ENCODE peak calls at places on chromosomes 16 and 17, in nine cellular contexts. F, O, E, V, M, R, W, C and P are unnamed samples.

GRCh38 chr16:78705694-78706093 is 606.2 kb downstream of the WWOX start:
- DNase-seq in R (no peak), W (peak), O (peak), M (no peak), E (no peak), F (peak), V (peak), C (peak), P (no peak)

GRCh38 chr17:48909796-48910195 is 1.6 kb downstream of the UBE2Z start:
- DNase-seq in V (peak), E (no peak), F (no peak), R (no peak), C (no peak), W (no peak), M (no peak), O (no peak), P (no peak)

GRCh38 chr16:86403541-86404163 is 106.7 kb upstream of the FOXF1 start:
- DNase-seq in V (no peak), R (no peak), W (no peak), M (no peak), E (no peak), C (no peak), F (no peak), O (no peak), P (no peak)

GRCh38 chr16:47311738-47312505 is 148.9 kb downstream of the ITFG1 start:
- DNase-seq in R (no peak), C (no peak), M (no peak), V (peak), O (peak), F (peak), W (peak), E (no peak), P (no peak)

GRCh38 chr17:77916771-77917481 is 41.6 kb upstream of the TNRC6C start:
- DNase-seq in C (no peak), R (no peak), E (no peak), V (no peak), O (peak), W (peak), M (no peak), F (no peak), P (peak)

GRCh38 chr16:69478685-69479084 is 54.3 kb downstream of the CYB5B start:
- DNase-seq in E (no peak), W (no peak), V (no peak), R (no peak), C (no peak), O (no peak), F (no peak), M (no peak), P (no peak)

GRCh38 chr17:81160747-81161453 is 4.4 kb upstream of the PVALEF start:
- DNase-seq in R (no peak), C (no peak), W (no peak), V (no peak), O (no peak), F (no peak), E (peak), M (no peak), P (peak)

GRCh38 chr17:38658741-38659345 is 15.9 kb downstream of the EPOP start:
- DNase-seq in M (no peak), F (no peak), R (no peak), C (no peak), O (no peak), E (no peak), W (no peak), V (no peak), P (no peak)

GRCh38 chr17:80030730-80031410 is 4.8 kb downstream of the TBC1D16 start:
- DNase-seq in W (no peak), R (no peak), V (no peak), M (peak), E (peak), C (no peak), F (no peak), O (peak), P (peak)

GRCh38 chr17:10585529-10585928 is 36.1 kb upstream of the MYH2 start:
- DNase-seq in E (no peak), O (no peak), V (no peak), C (no peak), R (no peak), M (no peak), F (no peak), W (no peak), P (no peak)

GRCh38 chr17:489758-490329 is 137.2 kb upstream of the RPH3AL start:
- DNase-seq in F (peak), E (no peak), M (no peak), V (peak), C (no peak), R (peak), O (peak), W (peak), P (peak)

GRCh38 chr16:51151435-51151950 is 423 bp upstream of the SALL1 start:
- DNase-seq in R (no peak), V (peak), C (no peak), E (peak), O (no peak), W (no peak), F (peak), M (peak), P (peak)

GRCh38 chr17:28182559-28182958 is 136.4 kb upstream of the TMEM97 start:
- DNase-seq in W (no peak), C (no peak), V (no peak), F (no peak), O (no peak), R (no peak), E (no peak), M (no peak), P (no peak)

GRCh38 chr17:44318077-44318892 is 6.3 kb downstream of the SLC25A39 start:
- DNase-seq in V (no peak), R (no peak), E (no peak), O (no peak), M (no peak), W (no peak), F (no peak), C (no peak), P (no peak)

GRCh38 chr17:80316927-80317705 is 56.5 kb downstream of the RNF213 start:
- DNase-seq in R (no peak), E (no peak), W (no peak), V (no peak), O (no peak), F (no peak), M (no peak), C (no peak), P (no peak)

GRCh38 chr17:62760059-62760887 is 47.8 kb downstream of the MARCHF10 start:
- DNase-seq in M (no peak), V (peak), W (no peak), O (no peak), R (no peak), E (no peak), C (no peak), F (no peak), P (no peak)

GRCh38 chr17:7235693-7236665 is 1.7 kb upstream of the DVL2 start:
- DNase-seq in C (peak), O (no peak), M (no peak), R (no peak), V (peak), E (peak), F (no peak), W (no peak), P (no peak)

GRCh38 chr17:44400226-44400847 is 10.9 kb upstream of the ITGA2B start:
- DNase-seq in E (no peak), M (no peak), O (peak), R (no peak), F (peak), C (peak), W (peak), V (no peak), P (no peak)

GRCh38 chr17:29526322-29526721 is 40.5 kb downstream of the ABHD15 start:
- DNase-seq in F (peak), C (no peak), M (no peak), W (no peak), V (no peak), E (no peak), R (no peak), O (no peak), P (no peak)

GRCh38 chr17:44518032-44518431 is 14.8 kb upstream of the GPATCH8 start:
- DNase-seq in W (no peak), E (no peak), V (no peak), R (no peak), F (no peak), O (no peak), M (no peak), C (no peak), P (no peak)

GRCh38 chr17:42411321-42411820 is 11.7 kb downstream of the CAVIN1 start:
- DNase-seq in R (no peak), W (no peak), C (no peak), V (no peak), O (no peak), E (no peak), M (peak), F (no peak), P (no peak)
- H3K27ac ChIP-seq in R (no peak), W (no peak), C (no peak), V (no peak), O (no peak), E (no peak), M (peak), F (peak), P (peak)

GRCh38 chr17:75261336-75262111 is at the start of the genes GGA3 and MRPS7:
- DNase-seq in W (peak), F (peak), O (peak), M (peak), V (peak), R (peak), C (peak), E (peak), P (peak)
- H3K27ac ChIP-seq in W (peak), F (peak), O (peak), M (peak), V (peak), R (peak), C (peak), E (peak), P (peak)

DNA sequence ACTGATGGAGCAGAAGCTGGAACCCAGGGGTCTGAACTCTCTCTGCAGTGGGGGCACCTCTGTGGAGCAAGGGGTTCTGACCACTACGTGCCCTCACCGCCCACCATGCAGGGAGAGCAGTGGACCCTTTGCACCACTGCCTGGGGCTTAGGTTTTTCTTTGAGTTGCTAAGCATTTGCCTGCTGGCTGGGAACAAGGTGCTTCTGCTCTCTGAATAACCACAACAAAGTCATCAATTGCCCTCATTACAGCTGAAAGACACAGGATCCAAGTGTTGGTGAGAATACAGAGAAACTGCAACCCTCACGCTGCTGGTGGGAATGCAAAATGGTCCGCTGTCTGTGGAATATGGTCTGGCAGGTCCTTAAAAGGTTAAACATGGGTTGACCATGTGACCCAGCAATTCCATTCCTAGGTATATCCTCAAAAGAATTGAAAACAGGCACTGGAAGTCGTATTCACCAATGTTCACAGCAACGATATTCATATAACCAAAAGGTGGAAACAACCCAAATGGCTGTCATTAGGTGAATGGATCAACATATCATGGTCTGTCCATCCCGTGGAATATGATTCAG is 22.8 kb downstream of the NLRC3 start:
- DNase-seq in M (no peak), R (no peak), O (no peak), C (no peak), F (no peak), W (no peak), V (no peak), E (no peak), P (no peak)
- H3K27ac ChIP-seq in M (no peak), R (no peak), O (no peak), C (no peak), F (no peak), W (no peak), V (no peak), E (no peak), P (no peak)

DNA sequence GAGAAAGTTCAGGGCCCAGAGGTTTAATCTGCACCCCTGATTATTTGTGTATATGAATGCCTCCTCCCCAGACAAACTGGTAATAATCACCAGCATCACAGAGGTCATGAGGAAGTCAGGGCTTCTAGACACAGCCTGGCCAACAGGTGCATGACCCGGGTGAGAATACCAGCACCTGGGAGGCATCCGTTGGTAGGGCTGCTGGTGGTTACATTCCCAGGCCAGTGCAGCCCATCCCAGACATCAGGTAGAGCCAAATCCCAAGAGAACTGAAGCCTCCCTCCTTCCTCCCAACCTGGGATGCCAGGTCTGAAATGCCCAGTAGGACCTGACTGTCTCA is 7.2 kb downstream of the TBX2 start:
- DNase-seq in E (no peak), V (no peak), F (no peak), C (no peak), M (no peak), R (no peak), W (no peak), O (no peak), P (no peak)
- H3K27ac ChIP-seq in E (no peak), V (no peak), F (no peak), C (no peak), M (no peak), R (no peak), W (no peak), O (no peak), P (peak)